ENCODE peak calls at places on chromosome 5, in nine cellular contexts. R, H, G, Z, B, Q, M, Y and S are unnamed samples. For H3K4me1, the result is how much of the 10 kb centered on the place peaks cover.

GRCh38 chr5:96868603-96869371 is 7.5 kb upstream of the ERAP2 start:
- DNase-seq in R (peak), H (no peak), G (no peak), Z (peak), B (no peak), Q (peak), M (no peak), Y (peak), S (peak)

GRCh38 chr5:113123563-113123962 is 147.0 kb downstream of the DCP2 start:
- DNase-seq in R (peak), H (no peak), G (no peak), Z (no peak), B (no peak), Q (no peak), M (no peak), Y (no peak), S (peak)

GRCh38 chr5:149144637-149145036 is 3.3 kb downstream of the ABLIM3 start:
- DNase-seq in R (no peak), H (no peak), G (no peak), Z (no peak), B (no peak), Q (no peak), M (no peak), Y (no peak), S (no peak)

GRCh38 chr5:141618030-141618803 is 583 bp downstream of the DIAPH1 start:
- DNase-seq in R (peak), H (no peak), G (no peak), Z (peak), B (peak), Q (peak), M (peak), Y (peak), S (peak)

GRCh38 chr5:8906303-8906967 is 639.4 kb downstream of the SEMA5A start:
- DNase-seq in R (no peak), H (no peak), G (no peak), Z (no peak), B (no peak), Q (peak), M (no peak), Y (peak), S (no peak)

GRCh38 chr5:149654893-149655505 is 73.7 kb downstream of the ARHGEF37 start:
- DNase-seq in R (no peak), H (no peak), G (no peak), Z (no peak), B (no peak), Q (no peak), M (no peak), Y (no peak), S (no peak)

GRCh38 chr5:1312993-1313833 is 18.3 kb upstream of the TERT start:
- DNase-seq in R (no peak), H (no peak), G (peak), Z (no peak), B (peak), Q (no peak), M (no peak), Y (peak), S (peak)

GRCh38 chr5:153496835-153497234 is 6.4 kb downstream of the GRIA1 start:
- DNase-seq in R (peak), H (no peak), G (no peak), Z (no peak), B (no peak), Q (peak), M (no peak), Y (peak), S (no peak)

GRCh38 chr5:34061993-34062392 is 19.0 kb upstream of the C1QTNF3 start:
- DNase-seq in R (no peak), H (no peak), G (no peak), Z (no peak), B (no peak), Q (no peak), M (no peak), Y (no peak), S (no peak)

GRCh38 chr5:81657386-81657785 is 93.5 kb downstream of the SSBP2 start:
- DNase-seq in R (peak), H (no peak), G (no peak), Z (no peak), B (no peak), Q (no peak), M (no peak), Y (peak), S (no peak)

GRCh38 chr5:122073864-122074263 is 4.2 kb downstream of the LOX start:
- DNase-seq in R (no peak), H (no peak), G (no peak), Z (no peak), B (no peak), Q (no peak), M (no peak), Y (no peak), S (no peak)

GRCh38 chr5:140690376-140690932 is 716 bp downstream of the HARS1 start:
- DNase-seq in R (peak), H (no peak), G (no peak), Z (no peak), B (no peak), Q (peak), M (no peak), Y (peak), S (no peak)

GRCh38 chr5:133785182-133785581 is 172.8 kb upstream of the FSTL4 start:
- DNase-seq in R (no peak), H (no peak), G (no peak), Z (no peak), B (no peak), Q (no peak), M (no peak), Y (no peak), S (no peak)

GRCh38 chr5:59140133-59140532 is 557.3 kb downstream of the RAB3C start:
- DNase-seq in R (no peak), H (no peak), G (no peak), Z (no peak), B (no peak), Q (no peak), M (no peak), Y (no peak), S (no peak)

GRCh38 chr5:146588331-146588730 is 72.3 kb upstream of the GPR151 start:
- DNase-seq in R (peak), H (no peak), G (no peak), Z (no peak), B (no peak), Q (peak), M (no peak), Y (peak), S (no peak)

GRCh38 chr5:83564069-83564749 is 92.7 kb downstream of the VCAN start:
- DNase-seq in R (peak), H (no peak), G (no peak), Z (peak), B (no peak), Q (peak), M (no peak), Y (peak), S (no peak)

GRCh38 chr5:126595486-126596083 is 566 bp upstream of the ALDH7A1 start:
- DNase-seq in R (no peak), H (no peak), G (no peak), Z (no peak), B (no peak), Q (no peak), M (no peak), Y (no peak), S (no peak)

GRCh38 chr5:104353371-104353770 is 790.8 kb upstream of the NUDT12 start:
- DNase-seq in R (no peak), H (no peak), G (no peak), Z (no peak), B (no peak), Q (no peak), M (no peak), Y (peak), S (no peak)

GRCh38 chr5:138159666-138160065 is 18.8 kb downstream of the BRD8 start:
- DNase-seq in R (no peak), H (no peak), G (no peak), Z (no peak), B (no peak), Q (no peak), M (no peak), Y (no peak), S (no peak)

GRCh38 chr5:147567917-147568598 is 58.2 kb upstream of the DPYSL3 start:
- DNase-seq in R (no peak), H (no peak), G (no peak), Z (peak), B (no peak), Q (peak), M (no peak), Y (peak), S (peak)

GRCh38 chr5:157558089-157558595 is 17.4 kb downstream of the ADAM19 start:
- DNase-seq in R (no peak), H (no peak), G (no peak), Z (no peak), B (no peak), Q (peak), M (no peak), Y (peak), S (no peak)

GRCh38 chr5:65923339-65923738 is 3.0 kb upstream of the ERBIN start:
- DNase-seq in R (peak), H (no peak), G (no peak), Z (no peak), B (no peak), Q (no peak), M (no peak), Y (no peak), S (no peak)

GRCh38 chr5:1745806-1746370 is 53.7 kb downstream of the MRPL36 start:
- DNase-seq in R (no peak), H (no peak), G (no peak), Z (no peak), B (no peak), Q (no peak), M (no peak), Y (no peak), S (peak)

GRCh38 chr5:168822745-168823281 is 243.6 kb upstream of the PANK3 start:
- DNase-seq in R (no peak), H (peak), G (peak), Z (no peak), B (no peak), Q (peak), M (peak), Y (peak), S (no peak)

GRCh38 chr5:150582281-150582791 is 58.1 kb upstream of the SYNPO start:
- DNase-seq in R (peak), H (no peak), G (no peak), Z (no peak), B (no peak), Q (no peak), M (peak), Y (no peak), S (peak)

GRCh38 chr5:1152771-1153282 is 41.0 kb upstream of the SLC12A7 start:
- DNase-seq in R (peak), H (no peak), G (no peak), Z (no peak), B (no peak), Q (no peak), M (no peak), Y (no peak), S (no peak)

GRCh38 chr5:168793844-168794837 is 215.0 kb upstream of the PANK3 start:
- DNase-seq in R (peak), H (no peak), G (no peak), Z (no peak), B (no peak), Q (peak), M (no peak), Y (peak), S (no peak)

GRCh38 chr5:134555889-134556311 is 30.4 kb downstream of the JADE2 start:
- DNase-seq in R (peak), H (peak), G (no peak), Z (peak), B (peak), Q (peak), M (peak), Y (peak), S (peak)

GRCh38 chr5:102211165-102211564 is 84.9 kb downstream of the SLCO4C1 start:
- DNase-seq in R (no peak), H (no peak), G (no peak), Z (no peak), B (no peak), Q (no peak), M (no peak), Y (no peak), S (no peak)

GRCh38 chr5:142836048-142836447 is 65.9 kb downstream of the ARHGAP26 start:
- DNase-seq in R (no peak), H (no peak), G (no peak), Z (no peak), B (no peak), Q (no peak), M (no peak), Y (no peak), S (no peak)

GRCh38 chr5:93100433-93100832 is 480.6 kb downstream of the NR2F1-AS1 start:
- DNase-seq in R (no peak), H (no peak), G (no peak), Z (no peak), B (no peak), Q (peak), M (no peak), Y (peak), S (no peak)

GRCh38 chr5:117357886-117358285 is 783.3 kb upstream of the SEMA6A start:
- DNase-seq in R (no peak), H (no peak), G (no peak), Z (no peak), B (no peak), Q (no peak), M (no peak), Y (no peak), S (no peak)

GRCh38 chr5:33772276-33772990 is 119.4 kb downstream of the ADAMTS12 start:
- DNase-seq in R (no peak), H (no peak), G (no peak), Z (no peak), B (no peak), Q (peak), M (no peak), Y (peak), S (no peak)

GRCh38 chr5:163503106-163504090 is 2.0 kb upstream of the MAT2B start:
- DNase-seq in R (peak), H (peak), G (peak), Z (peak), B (peak), Q (peak), M (peak), Y (peak), S (peak)

GRCh38 chr5:163506726-163507125 is 1.3 kb downstream of the MAT2B start:
- DNase-seq in R (peak), H (no peak), G (no peak), Z (no peak), B (no peak), Q (peak), M (no peak), Y (peak), S (no peak)

GRCh38 chr5:163504091-163504931 is 1.1 kb upstream of the MAT2B start:
- DNase-seq in R (peak), H (no peak), G (no peak), Z (peak), B (peak), Q (peak), M (peak), Y (peak), S (no peak)

GRCh38 chr5:163505475-163506457 is at the start of gene MAT2B:
- DNase-seq in R (peak), H (peak), G (peak), Z (peak), B (peak), Q (peak), M (peak), Y (peak), S (peak)

DNA sequence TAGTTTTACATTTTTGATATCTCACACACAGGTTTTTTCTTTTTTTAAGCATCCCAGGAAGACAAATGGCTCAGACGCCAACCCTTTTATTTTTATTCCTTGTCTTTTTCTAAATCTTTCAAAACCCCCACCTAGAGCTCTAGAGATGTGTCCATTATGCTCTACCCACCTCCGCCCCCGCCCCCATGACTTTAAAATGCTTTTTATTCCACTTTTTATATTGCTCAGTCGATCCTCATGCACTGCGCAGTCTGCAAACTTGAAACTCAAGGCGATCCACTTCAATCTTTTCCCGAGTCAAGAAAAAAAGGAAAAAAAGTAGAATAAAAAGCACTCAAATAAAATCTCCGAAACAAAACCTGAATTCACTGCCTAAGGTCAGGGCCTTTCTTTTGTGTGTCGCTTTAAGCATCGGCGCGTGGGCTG is 357 bp upstream of the MAT2B start:
- DNase-seq in R (no peak), H (no peak), G (no peak), Z (no peak), B (no peak), Q (no peak), M (no peak), Y (no peak), S (no peak)
- H3K4me1 ChIP-seq in R (under half), H (under half), G (under half), Z (under half), B (under half), Q (under half), M (under half), Y (under half), S (under half)

GRCh38 chr5:79269733-79270166 is 33.8 kb downstream of the JMY start:
- DNase-seq in R (no peak), H (no peak), G (no peak), Z (no peak), B (no peak), Q (no peak), M (no peak), Y (no peak), S (peak)
- H3K4me1 ChIP-seq in R (under half), H (under half), G (under half), Z (under half), B (under half), Q (under half), M (under half), Y (under half), S (under half)

DNA sequence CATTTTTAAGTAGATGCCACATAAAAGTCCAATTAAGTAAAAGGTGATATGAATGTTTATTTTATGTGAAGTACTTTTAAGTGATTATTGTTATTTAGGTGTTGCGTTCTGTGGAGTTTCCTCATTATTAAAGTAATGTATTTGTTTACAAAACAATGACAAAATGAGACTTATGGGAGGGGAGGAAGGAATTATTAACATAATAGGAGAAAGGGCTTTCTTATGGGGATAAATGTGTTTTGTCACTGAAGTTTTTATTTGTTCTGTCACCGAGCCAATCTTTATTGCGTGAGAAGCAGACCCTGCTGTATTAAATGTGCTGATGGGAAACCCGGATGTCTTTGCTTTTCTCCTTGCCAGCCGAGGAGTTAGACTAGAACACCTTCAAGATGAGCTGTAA is 44.5 kb downstream of the TRIO start:
- DNase-seq in R (no peak), H (no peak), G (no peak), Z (no peak), B (no peak), Q (no peak), M (no peak), Y (no peak), S (no peak)
- H3K4me1 ChIP-seq in R (under half), H (half or more), G (under half), Z (under half), B (under half), Q (half or more), M (half or more), Y (half or more), S (under half)

GRCh38 chr5:132773601-132774355 is 3.3 kb downstream of the SEPTIN8 start:
- DNase-seq in R (no peak), H (no peak), G (no peak), Z (no peak), B (peak), Q (no peak), M (no peak), Y (no peak), S (no peak)

GRCh38 chr5:132770476-132771159 is 6.4 kb downstream of the SEPTIN8 start:
- DNase-seq in R (no peak), H (no peak), G (no peak), Z (no peak), B (peak), Q (peak), M (no peak), Y (no peak), S (no peak)

GRCh38 chr5:132772291-132773070 is 4.6 kb downstream of the SEPTIN8 start:
- DNase-seq in R (no peak), H (no peak), G (no peak), Z (no peak), B (peak), Q (no peak), M (no peak), Y (no peak), S (no peak)

GRCh38 chr5:132773114-132773513 is 3.9 kb downstream of the SEPTIN8 start:
- DNase-seq in R (no peak), H (no peak), G (no peak), Z (no peak), B (peak), Q (no peak), M (no peak), Y (no peak), S (no peak)

DNA sequence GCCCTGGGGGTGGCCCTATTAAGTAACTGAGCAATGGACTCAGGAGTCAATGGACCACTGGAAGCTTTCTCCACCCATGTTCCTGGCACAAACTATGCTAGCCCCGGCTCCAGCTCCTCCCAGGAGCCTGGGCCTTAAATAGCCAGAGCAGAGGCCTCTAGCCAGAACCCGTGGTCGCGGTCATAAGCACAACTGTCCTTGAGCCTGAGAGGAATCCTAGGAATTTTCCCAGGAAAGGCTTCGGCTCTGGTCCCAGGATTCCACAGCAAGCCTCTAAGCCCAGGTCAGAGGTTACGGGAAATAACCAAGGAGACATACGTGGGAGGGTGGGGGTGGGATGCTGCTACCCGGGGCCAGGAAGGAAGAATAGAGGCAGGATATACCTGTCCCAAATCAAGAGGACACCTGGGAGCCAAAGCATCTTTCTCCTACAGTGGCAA is 5.5 kb downstream of the SEPTIN8 start:
- DNase-seq in R (no peak), H (no peak), G (no peak), Z (no peak), B (peak), Q (peak), M (peak), Y (no peak), S (peak)
- H3K4me1 ChIP-seq in R (under half), H (half or more), G (under half), Z (under half), B (under half), Q (under half), M (under half), Y (under half), S (under half)